ENCODE peak calls at places on chromosomes 6 and 20, in seven cellular contexts. G is H9, O is GM23338, I is H1, U is hepatocyte, C is mammary epithelial cell, V is PC-3. R is an unnamed sample. For H4K20me1, the result is how much of the 10 kb centered on the place peaks cover.

GRCh38 chr20:57266251-57267157 is at the start of gene BMP7:
- DNase-seq in G (peak), O (peak), I (no peak), U (peak), C (peak), V (no peak), R (no peak)

GRCh38 chr6:3746119-3746691 is 5.3 kb downstream of the PXDC1 start:
- DNase-seq in G (no peak), O (no peak), I (no peak), U (no peak), C (no peak), V (no peak), R (no peak)

GRCh38 chr6:22530506-22530905 is 38.9 kb upstream of the HDGFL1 start:
- DNase-seq in G (no peak), O (no peak), I (no peak), U (no peak), C (no peak), V (no peak), R (no peak)

GRCh38 chr20:24403410-24403809 is 66.0 kb upstream of the SYNDIG1 start:
- DNase-seq in G (no peak), O (no peak), I (no peak), U (no peak), C (peak), V (no peak), R (no peak)

GRCh38 chr6:109073344-109074235 is 21.1 kb downstream of the SESN1 start:
- DNase-seq in G (no peak), O (peak), I (no peak), U (peak), C (peak), V (peak), R (peak)

GRCh38 chr6:99588618-99589289 is 17.9 kb upstream of the PRDM13 start:
- DNase-seq in G (peak), O (peak), I (peak), U (peak), C (peak), V (peak), R (no peak)

GRCh38 chr6:143540192-143540591 is 28.7 kb upstream of the FUCA2 start:
- DNase-seq in G (no peak), O (no peak), I (no peak), U (no peak), C (no peak), V (no peak), R (no peak)

GRCh38 chr6:156425374-156425773 is 351.8 kb upstream of the ARID1B start:
- DNase-seq in G (no peak), O (no peak), I (no peak), U (no peak), C (no peak), V (no peak), R (no peak)

GRCh38 chr6:1170793-1171192 is 141.1 kb upstream of the FOXQ1 start:
- DNase-seq in G (no peak), O (no peak), I (no peak), U (peak), C (no peak), V (no peak), R (no peak)

GRCh38 chr6:159899994-159900745 is 9.4 kb downstream of the MAS1 start:
- DNase-seq in G (no peak), O (no peak), I (no peak), U (no peak), C (peak), V (peak), R (peak)

GRCh38 chr20:16368645-16369292 is 204.5 kb downstream of the KIF16B start:
- DNase-seq in G (no peak), O (peak), I (no peak), U (peak), C (no peak), V (peak), R (no peak)

GRCh38 chr20:62829231-62830230 is 12.7 kb downstream of the COL9A3 start:
- DNase-seq in G (no peak), O (no peak), I (no peak), U (no peak), C (no peak), V (no peak), R (no peak)

GRCh38 chr6:4732691-4733315 is 43.4 kb upstream of the CDYL start:
- DNase-seq in G (peak), O (peak), I (peak), U (peak), C (peak), V (peak), R (peak)

GRCh38 chr6:144353871-144354314 is 68.8 kb downstream of the UTRN start:
- DNase-seq in G (no peak), O (no peak), I (no peak), U (no peak), C (no peak), V (no peak), R (no peak)

GRCh38 chr6:9250852-9251251 is 815.5 kb upstream of the SLC35B3 start:
- DNase-seq in G (peak), O (peak), I (peak), U (peak), C (peak), V (peak), R (peak)

GRCh38 chr6:85637579-85637978 is 5.1 kb downstream of the SYNCRIP start:
- DNase-seq in G (no peak), O (no peak), I (no peak), U (no peak), C (no peak), V (no peak), R (no peak)

GRCh38 chr6:85628353-85628752 is 14.3 kb downstream of the SYNCRIP start:
- DNase-seq in G (no peak), O (no peak), I (no peak), U (no peak), C (no peak), V (no peak), R (no peak)

DNA sequence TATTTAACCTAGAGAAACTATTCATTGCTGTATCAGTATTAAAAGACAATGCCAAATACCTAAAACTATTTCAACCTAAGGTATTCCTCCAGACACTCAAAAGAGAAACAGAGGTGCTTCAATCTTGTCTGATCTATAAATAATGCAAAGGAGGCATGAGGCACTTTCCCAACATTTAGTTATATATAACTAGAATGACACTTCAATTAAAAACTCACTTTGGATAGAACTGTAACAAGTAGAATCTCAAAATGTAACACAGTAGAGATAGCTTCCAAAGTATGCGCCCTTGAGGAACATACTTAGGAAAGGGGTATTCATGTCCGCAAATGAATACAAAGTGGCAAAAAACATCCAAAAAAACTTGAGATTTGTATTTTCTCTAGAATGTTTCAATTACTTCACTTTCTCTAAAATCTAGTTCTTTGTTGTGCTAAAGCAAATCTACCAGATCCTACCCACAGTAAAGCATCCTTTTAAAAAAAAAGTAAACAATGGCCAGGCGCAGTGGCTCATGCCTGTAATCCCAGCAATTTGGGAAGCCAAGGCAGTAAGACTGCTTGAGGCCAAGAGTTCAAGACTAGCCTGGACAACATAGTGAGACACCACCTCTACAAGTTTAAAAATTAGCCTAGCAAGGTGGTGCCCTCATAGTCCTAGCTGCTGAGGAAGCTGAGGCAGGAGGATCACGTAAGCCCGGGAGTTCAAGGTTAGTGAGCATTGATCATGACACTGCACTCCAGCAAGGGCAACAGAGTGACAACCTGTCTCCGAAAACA is 10.3 kb downstream of the SYNCRIP start:
- DNase-seq in G (no peak), O (no peak), I (no peak), U (no peak), C (no peak), V (no peak), R (no peak)
- H4K20me1 ChIP-seq in G (under half), O (half or more), I (under half), U (half or more), C (under half), V (half or more), R (half or more)

DNA sequence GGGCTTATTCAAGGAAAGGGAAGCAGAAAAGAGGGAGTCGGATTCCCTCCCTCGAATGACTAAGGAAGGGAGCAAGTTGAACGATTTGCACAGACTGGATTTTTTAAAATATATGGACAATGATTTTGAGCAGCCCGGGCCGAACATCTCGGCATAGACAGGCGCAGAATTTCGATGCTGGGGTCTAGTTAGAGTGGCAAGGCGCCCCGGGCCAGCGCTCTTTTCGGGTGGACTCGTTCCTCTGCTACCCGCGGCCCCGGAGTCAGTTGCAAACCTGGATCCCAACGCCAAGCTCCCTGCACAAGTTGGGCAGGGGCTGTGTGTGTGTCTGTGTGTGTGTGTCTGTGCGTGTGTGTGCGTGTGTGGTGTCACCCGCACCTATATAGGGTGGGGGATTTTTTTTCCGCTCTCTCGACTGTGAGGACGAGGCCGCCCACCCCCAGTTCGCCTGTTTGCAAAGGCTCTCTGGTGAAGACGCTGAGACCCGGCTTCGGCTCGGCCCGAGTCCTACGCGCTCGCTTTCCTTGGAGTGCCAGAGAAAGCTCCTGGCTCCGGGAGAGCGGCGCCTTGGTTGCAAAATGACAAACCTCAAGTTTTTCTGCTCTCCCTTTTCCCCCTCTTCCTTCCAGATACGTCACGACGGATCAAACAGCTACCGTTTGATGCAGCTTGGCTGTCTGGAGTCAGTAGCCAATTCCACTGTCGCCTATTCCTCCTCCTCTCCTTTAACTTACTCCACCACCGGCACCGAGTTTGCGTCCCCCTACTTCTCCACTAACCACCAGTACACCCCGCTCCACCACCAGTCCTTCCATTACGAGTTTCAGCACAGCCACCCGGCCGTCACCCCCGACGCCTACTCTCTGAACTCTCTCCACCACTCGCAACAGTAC is 1.4 kb downstream of the TFAP2D start:
- DNase-seq in G (peak), O (peak), I (no peak), U (no peak), C (no peak), V (no peak), R (no peak)
- H4K20me1 ChIP-seq in G (under half), O (under half), I (under half), U (under half), C (under half), V (under half), R (under half)

GRCh38 chr6:47483516-47483852 is 5.9 kb downstream of the CD2AP start:
- DNase-seq in G (no peak), O (no peak), I (no peak), U (no peak), C (no peak), V (no peak), R (no peak)
- H4K20me1 ChIP-seq in G (under half), O (under half), I (under half), U (half or more), C (under half), V (half or more), R (half or more)

DNA sequence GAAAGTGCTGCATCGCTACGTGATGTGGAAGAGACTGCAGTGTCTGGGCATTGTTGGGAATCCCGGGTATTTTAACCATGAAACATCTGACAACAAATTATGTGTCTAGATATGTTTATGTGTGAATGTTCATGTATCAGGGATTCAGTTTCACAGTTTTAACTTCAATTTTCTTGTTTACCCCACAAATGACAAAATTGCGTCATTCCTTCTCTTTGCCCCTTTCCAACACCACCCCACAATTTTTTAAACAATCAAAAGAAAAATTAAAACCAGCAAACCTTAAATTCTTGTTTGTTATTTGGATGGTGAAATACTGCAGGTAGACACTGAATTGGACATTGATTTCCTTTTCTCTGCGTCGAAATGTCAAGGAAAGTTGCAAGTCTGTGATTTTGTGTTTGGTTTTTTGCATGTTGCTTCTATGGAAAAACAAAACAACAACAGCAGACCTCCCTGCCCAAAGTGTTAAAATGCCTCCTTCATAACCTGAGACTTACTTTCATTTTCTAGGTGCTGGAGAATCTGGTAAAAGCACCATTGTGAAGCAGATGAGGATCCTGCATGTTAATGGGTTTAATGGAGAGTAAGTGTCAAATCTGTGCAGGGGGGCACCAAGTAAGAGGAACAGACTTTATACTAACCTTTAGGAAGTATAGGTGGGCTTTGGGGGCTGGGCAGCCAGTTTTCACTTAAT is 42.7 kb downstream of the GNAS start:
- DNase-seq in G (no peak), O (no peak), I (no peak), U (no peak), C (no peak), V (no peak), R (no peak)
- H4K20me1 ChIP-seq in G (under half), O (under half), I (under half), U (half or more), C (under half), V (half or more), R (half or more)

GRCh38 chr20:32124916-32125454 is 15.5 kb downstream of the TM9SF4 start:
- DNase-seq in G (no peak), O (no peak), I (no peak), U (no peak), C (no peak), V (no peak), R (no peak)
- H4K20me1 ChIP-seq in G (under half), O (under half), I (under half), U (under half), C (under half), V (under half), R (under half)

GRCh38 chr20:41615110-41615509 is 3.1 kb downstream of the CHD6 start:
- DNase-seq in G (no peak), O (no peak), I (no peak), U (no peak), C (no peak), V (no peak), R (no peak)
- H4K20me1 ChIP-seq in G (under half), O (under half), I (under half), U (half or more), C (under half), V (under half), R (half or more)

GRCh38 chr20:63893999-63894357 is 948 bp upstream of the DNAJC5 start:
- DNase-seq in G (no peak), O (no peak), I (no peak), U (no peak), C (no peak), V (peak), R (no peak)
- H4K20me1 ChIP-seq in G (under half), O (under half), I (under half), U (under half), C (under half), V (under half), R (under half)

DNA sequence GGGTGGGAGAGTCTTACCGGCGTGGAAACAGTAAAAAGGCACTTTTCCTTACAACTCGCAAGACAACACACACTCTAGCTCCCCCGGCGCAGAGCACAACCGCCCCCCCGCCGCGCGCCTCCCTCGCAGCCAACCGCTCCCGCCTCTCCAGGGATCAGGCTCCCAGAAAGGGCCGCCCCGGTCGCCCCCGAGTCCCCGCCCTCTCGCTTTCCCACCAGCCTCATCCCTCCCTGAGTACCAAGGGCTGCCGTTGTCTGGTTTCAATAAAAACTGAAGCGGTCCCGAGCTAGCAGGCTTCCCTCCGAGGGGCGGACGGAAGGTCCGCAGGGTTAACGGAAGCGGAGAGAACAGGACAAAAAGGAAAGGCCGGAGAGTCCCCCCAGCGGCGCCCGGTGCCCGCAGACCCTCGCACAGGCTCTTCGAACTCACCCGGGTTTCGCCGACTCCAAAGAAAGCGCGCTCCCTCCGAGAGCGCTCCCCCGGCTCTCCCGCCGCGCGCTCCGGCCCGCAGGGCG is 772 bp downstream of the ELOVL5 start:
- DNase-seq in G (peak), O (peak), I (no peak), U (peak), C (peak), V (peak), R (peak)
- H4K20me1 ChIP-seq in G (under half), O (under half), I (under half), U (under half), C (under half), V (under half), R (under half)

R was measured in PC-9.